ENCODE peak calls at places on chromosomes 5 and 9, in five cellular contexts. Y is endothelial cell of umbilical vein, E is GM23338, S is OCI-LY7, X is upper lobe of left lung. M is an unnamed sample.

GRCh38 chr5:321233-321725 is at the start of gene AHRR:
- DNase-seq in X (peak; percentile 95), S (no peak), Y (peak; percentile 52), E (peak; percentile 80), M (no peak)

GRCh38 chr9:33881635-33882034 is 64.7 kb downstream of the UBE2R2 start:
- DNase-seq in E (no peak), Y (peak; percentile 64), X (no peak), S (no peak), M (no peak)

GRCh38 chr9:92406506-92406905 is 2.1 kb upstream of the OGN start:
- DNase-seq in E (no peak), X (no peak), Y (peak; percentile 65), S (peak; percentile 22), M (peak; percentile 69)

GRCh38 chr9:135137398-135137832 is 49.9 kb downstream of the OLFM1 start:
- DNase-seq in S (no peak), Y (no peak), X (no peak), E (peak; percentile 45), M (no peak)

GRCh38 chr5:78771260-78772240 is 123.0 kb upstream of the LHFPL2 start:
- DNase-seq in Y (peak; percentile 91), E (no peak), X (no peak), S (peak; percentile 64), M (no peak)

GRCh38 chr5:107502711-107503110 is 168.0 kb downstream of the EFNA5 start:
- DNase-seq in E (no peak), X (no peak), Y (no peak), S (no peak), M (no peak)

GRCh38 chr5:95697781-95698681 is 15.2 kb upstream of the SPATA9 start:
- DNase-seq in X (no peak), Y (no peak), E (no peak), S (no peak), M (no peak)

GRCh38 chr9:124780757-124781151 is 3.8 kb downstream of the OLFML2A start:
- DNase-seq in S (no peak), E (no peak), X (no peak), Y (no peak), M (peak; percentile 14)

GRCh38 chr9:2764371-2764770 is 47.1 kb downstream of the KCNV2 start:
- DNase-seq in Y (no peak), S (peak; percentile 15), E (no peak), X (no peak), M (no peak)

GRCh38 chr9:122394265-122395242 is 23.7 kb downstream of the PTGS1 start:
- DNase-seq in X (no peak), S (no peak), E (no peak), Y (peak; percentile 38), M (no peak)

GRCh38 chr9:129140397-129141065 is 29.3 kb downstream of the PTPA start:
- DNase-seq in E (peak; percentile 50), Y (peak; percentile 16), S (peak; percentile 42), X (peak; percentile 80), M (no peak)

GRCh38 chr5:103674739-103675138 is 112.2 kb upstream of the NUDT12 start:
- DNase-seq in Y (no peak), S (no peak), X (no peak), E (no peak), M (no peak)

GRCh38 chr9:18786936-18787658 is 245.9 kb downstream of the SAXO1 start:
- DNase-seq in Y (peak; percentile 89), S (no peak), X (no peak), E (no peak), M (no peak)

GRCh38 chr9:133906218-133906617 is 85.9 kb downstream of the VAV2 start:
- DNase-seq in X (no peak), Y (no peak), E (no peak), S (no peak), M (no peak)

GRCh38 chr9:132697230-132697629 is 27.0 kb downstream of the GTF3C4 start:
- DNase-seq in X (no peak), S (peak; percentile 7), Y (no peak), E (no peak), M (no peak)

GRCh38 chr9:123660691-123661090 is 269.2 kb downstream of the DENND1A start:
- DNase-seq in S (peak; percentile 31), Y (no peak), E (no peak), X (no peak), M (no peak)

GRCh38 chr5:102115736-102116135 is 180.3 kb downstream of the SLCO4C1 start:
- DNase-seq in Y (no peak), X (no peak), E (no peak), S (no peak), M (no peak)

GRCh38 chr9:121954477-121955175 is 138.5 kb downstream of the TTLL11 start:
- DNase-seq in X (no peak), Y (no peak), S (no peak), E (no peak), M (no peak)

GRCh38 chr5:137891849-137892248 is 2.6 kb downstream of the PKD2L2 start:
- DNase-seq in Y (no peak), S (no peak), X (no peak), E (no peak), M (no peak)

GRCh38 chr5:33975846-33976245 is 8.6 kb downstream of the SLC45A2 start:
- DNase-seq in S (no peak), Y (no peak), E (no peak), X (no peak), M (no peak)

GRCh38 chr9:111886983-111887718 is 9.5 kb upstream of the UGCG start:
- DNase-seq in S (peak; percentile 33), E (no peak), Y (no peak), X (no peak), M (no peak)

GRCh38 chr9:97510797-97511761 is 9.6 kb downstream of the TMOD1 start:
- DNase-seq in S (no peak), Y (peak; percentile 94), X (no peak), E (no peak), M (no peak)

GRCh38 chr9:90659626-90660364 is 17.2 kb upstream of the DIRAS2 start:
- DNase-seq in E (no peak), Y (peak; percentile 7), X (no peak), S (no peak), M (no peak)

GRCh38 chr9:4890242-4890641 is 94.8 kb upstream of the JAK2 start:
- DNase-seq in E (no peak), S (no peak), X (no peak), Y (no peak), M (no peak)

GRCh38 chr5:14721990-14722656 is 57.6 kb downstream of the OTULIN start:
- DNase-seq in X (no peak), E (no peak), Y (no peak), S (no peak), M (no peak)

GRCh38 chr5:126965061-126965475 is 65.3 kb downstream of the MARCHF3 start:
- DNase-seq in E (no peak), S (no peak), Y (peak; percentile 74), X (no peak), M (no peak)

GRCh38 chr9:83937861-83938455 is 16.7 kb upstream of the KIF27 start:
- DNase-seq in Y (peak; percentile 70), X (no peak), S (peak; percentile 80), E (peak; percentile 94), M (no peak)

GRCh38 chr5:64149857-64150521 is 15.7 kb upstream of the RNF180 start:
- DNase-seq in E (no peak), Y (no peak), S (no peak), X (peak; percentile 75), M (no peak)

GRCh38 chr9:93645921-93646639 is 69.7 kb downstream of the PHF2 start:
- DNase-seq in Y (no peak), S (no peak), E (no peak), X (no peak), M (peak; percentile 38)

GRCh38 chr9:71146511-71146910 is 25.1 kb upstream of the TRPM3 start:
- DNase-seq in S (no peak), X (no peak), Y (peak; percentile 15), E (no peak), M (no peak)

GRCh38 chr9:89083626-89084025 is 92.4 kb downstream of the S1PR3 start:
- DNase-seq in S (no peak), X (peak; percentile 10), Y (no peak), E (no peak), M (no peak)

GRCh38 chr5:125357660-125358059 is 611.2 kb upstream of the ZNF608 start:
- DNase-seq in E (no peak), X (no peak), Y (no peak), S (no peak), M (no peak)

GRCh38 chr9:25964239-25964638 is 286.0 kb upstream of the TUSC1 start:
- DNase-seq in E (peak; percentile 92), X (no peak), S (peak; percentile 62), Y (peak; percentile 70), M (no peak)

GRCh38 chr5:129904102-129904666 is at the start of gene CHSY3:
- DNase-seq in X (peak; percentile 96), S (no peak), E (peak; percentile 84), Y (peak; percentile 89), M (no peak)

DNA sequence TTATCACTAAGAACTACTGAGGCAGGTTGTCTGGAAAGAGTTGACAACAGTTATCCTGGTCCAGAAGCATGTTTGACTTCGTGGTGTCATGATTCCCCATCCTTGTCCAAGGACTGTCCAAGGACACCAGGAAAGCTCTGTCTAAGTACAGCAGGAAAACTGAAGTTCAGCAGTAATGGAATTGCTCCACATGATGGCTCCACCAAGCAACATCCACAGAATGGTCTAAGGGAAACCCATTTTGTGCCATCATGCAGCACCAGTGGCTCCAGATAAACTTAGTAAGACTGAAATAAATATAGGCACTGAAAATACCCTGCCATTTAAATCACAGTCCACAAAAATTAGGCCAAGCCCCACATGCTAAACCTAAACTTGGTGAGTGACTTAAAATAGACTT is 192.8 kb downstream of the CDH18 start:
- DNase-seq in E (peak; percentile 66), S (no peak), X (no peak), Y (peak; percentile 34), M (no peak)
- TF ChIP-seq CTCF in E (peak; percentile 76), S (no peak), X (no peak), Y (peak; percentile 15), M (no peak)

GRCh38 chr9:105376893-105377292 is 70.9 kb upstream of the FSD1L start:
- DNase-seq in E (no peak), X (no peak), S (no peak), Y (no peak), M (no peak)
- TF ChIP-seq CTCF in E (no peak), X (no peak), S (no peak), Y (no peak), M (no peak)

GRCh38 chr9:127629468-127630081 is 17.5 kb downstream of the STXBP1 start:
- DNase-seq in X (no peak), Y (no peak), E (peak; percentile 57), S (no peak), M (no peak)
- TF ChIP-seq CTCF in X (no peak), Y (peak; percentile 46), E (peak; percentile 51), S (no peak), M (no peak)

GRCh38 chr5:61732376-61732775 is 400.3 kb downstream of the ZSWIM6 start:
- DNase-seq in E (peak; percentile 53), Y (no peak), S (no peak), X (peak; percentile 60), M (no peak)
- TF ChIP-seq CTCF in E (no peak), Y (no peak), S (no peak), X (no peak), M (no peak)